ENCODE peak calls at places on chromosomes 1 and 21, in ten cellular contexts. H is activated CD8-positive, alpha-beta memory T cell treated with anti-CD3 and anti-CD28 coated beads for 1 hour; U is cardiac fibroblast; Q is AG09309; Y is epithelial cell of proximal tubule; O is stomach; Z is SHP77; C is skeletal muscle cell; G is endothelial cell of umbilical vein; T is activated T-helper 9 cell treated with anti-CD3 and anti-CD28 coated beads, Interleukin-2, amount 50 U/mL, for 16 hours. X is an unnamed sample.

GRCh38 chr1:38045431-38046332 is 911 bp downstream of the POU3F1 start:
- DNase-seq in Y (no peak), G (no peak), H (no peak), C (no peak), U (no peak), Z (no peak), T (no peak), Q (no peak), O (no peak), X (no peak)

GRCh38 chr1:172980456-172980855 is 70.3 kb downstream of the TNFSF18 start:
- DNase-seq in C (peak; percentile 64), Y (no peak), Q (no peak), Z (no peak), U (peak; percentile 41), O (no peak), H (no peak), G (no peak), T (no peak), X (peak; percentile 54)

GRCh38 chr1:110786802-110787327 is 86.1 kb upstream of the CD53 start:
- DNase-seq in U (no peak), T (no peak), C (no peak), Y (no peak), O (no peak), Q (no peak), Z (no peak), G (no peak), H (no peak), X (no peak)

GRCh38 chr1:95002657-95003432 is 69.9 kb downstream of the ALG14 start:
- DNase-seq in Q (no peak), T (no peak), U (peak; percentile 49), Z (no peak), Y (no peak), C (no peak), H (no peak), G (peak; percentile 51), O (no peak), X (no peak)

GRCh38 chr21:42309753-42310213 is 5.4 kb downstream of the TFF3 start:
- DNase-seq in C (no peak), U (peak; percentile 9), T (peak; percentile 57), Y (no peak), H (peak; percentile 34), O (peak; percentile 75), Z (peak; percentile 36), Q (no peak), G (peak; percentile 30), X (peak; percentile 48)

GRCh38 chr1:155976913-155977606 is 1.3 kb downstream of the ARHGEF2 start:
- DNase-seq in Q (no peak), O (no peak), T (no peak), H (no peak), C (no peak), G (no peak), U (no peak), Y (no peak), Z (no peak), X (peak; percentile 54)

GRCh38 chr1:26288311-26288941 is 8.5 kb downstream of the SH3BGRL3 start:
- DNase-seq in Z (no peak), Y (no peak), U (no peak), H (no peak), O (no peak), G (no peak), T (peak; percentile 51), Q (no peak), C (no peak), X (no peak)

GRCh38 chr1:115729765-115730164 is 38.7 kb downstream of the CASQ2 start:
- DNase-seq in U (no peak), Q (no peak), Y (no peak), G (no peak), O (no peak), T (no peak), Z (no peak), H (no peak), C (no peak), X (no peak)

GRCh38 chr1:46413596-46413985 is 19.5 kb downstream of the FAAH start:
- DNase-seq in Y (no peak), T (peak; percentile 10), H (no peak), C (no peak), Z (no peak), O (no peak), G (no peak), Q (no peak), U (peak; percentile 6), X (no peak)

GRCh38 chr1:184524248-184524647 is 137.4 kb downstream of the C1orf21 start:
- DNase-seq in T (no peak), C (peak; percentile 56), H (no peak), U (peak; percentile 31), Y (no peak), Z (no peak), Q (no peak), O (no peak), G (no peak), X (peak; percentile 51)

GRCh38 chr1:202107321-202107761 is 15.4 kb upstream of the GPR37L1 start:
- DNase-seq in C (no peak), Q (no peak), Z (peak; percentile 42), H (no peak), O (peak; percentile 95), U (no peak), Y (no peak), T (no peak), G (no peak), X (peak; percentile 90)

GRCh38 chr1:185352067-185352466 is 35.0 kb upstream of the IVNS1ABP start:
- DNase-seq in G (peak; percentile 63), T (no peak), Y (no peak), Z (no peak), H (no peak), Q (no peak), C (no peak), O (no peak), U (peak; percentile 36), X (no peak)

GRCh38 chr1:25586181-25586588 is 30.4 kb upstream of the MAN1C1 start:
- DNase-seq in Z (no peak), Q (no peak), O (no peak), C (no peak), U (no peak), H (no peak), G (no peak), T (no peak), Y (no peak), X (no peak)

GRCh38 chr1:177174921-177175634 is 4.3 kb downstream of the BRINP2 start:
- DNase-seq in Y (no peak), O (no peak), T (no peak), U (no peak), Q (no peak), H (no peak), C (no peak), Z (no peak), G (no peak), X (no peak)

GRCh38 chr1:86750076-86750475 is 45.7 kb downstream of the SH3GLB1 start:
- DNase-seq in Q (no peak), U (no peak), Y (no peak), Z (no peak), O (no peak), H (no peak), G (no peak), C (no peak), T (no peak), X (no peak)

GRCh38 chr1:229192031-229192430 is 78.9 kb upstream of the RAB4A start:
- DNase-seq in C (no peak), U (peak; percentile 66), Q (peak; percentile 41), T (no peak), Y (no peak), H (no peak), O (no peak), Z (no peak), G (no peak), X (peak; percentile 94)

GRCh38 chr1:66156144-66156543 is 363.4 kb downstream of the PDE4B start:
- DNase-seq in H (no peak), O (no peak), C (no peak), Y (no peak), T (no peak), G (no peak), Q (no peak), U (no peak), Z (no peak), X (no peak)

GRCh38 chr1:109523706-109524105 is 14.2 kb upstream of the AMIGO1 start:
- DNase-seq in C (no peak), U (no peak), Z (no peak), Q (no peak), Y (no peak), T (no peak), H (no peak), O (no peak), G (no peak), X (no peak)

GRCh38 chr1:56819393-56819899 is at the start of gene FYB2:
- DNase-seq in U (no peak), C (no peak), T (no peak), Y (no peak), Q (no peak), G (no peak), H (no peak), Z (no peak), O (peak; percentile 54), X (no peak)

GRCh38 chr1:42674682-42675081 is 7.5 kb upstream of the YBX1 start:
- DNase-seq in C (no peak), Q (no peak), Z (no peak), T (no peak), G (no peak), Y (no peak), H (no peak), O (peak; percentile 67), U (peak; percentile 14), X (no peak)

GRCh38 chr1:60386259-60386658 is 312.7 kb upstream of the C1orf87 start:
- DNase-seq in O (no peak), Q (no peak), C (peak; percentile 40), U (no peak), G (no peak), Z (no peak), T (no peak), Y (no peak), H (no peak), X (no peak)

GRCh38 chr21:15330872-15331271 is 266.1 kb upstream of the NRIP1 start:
- DNase-seq in H (no peak), U (no peak), T (no peak), Q (no peak), O (no peak), Z (no peak), G (no peak), Y (no peak), C (no peak), X (no peak)

X was measured in MCF 10A.